ENCODE peak calls at places on chromosomes 6 and 20, in seven cellular contexts. N, K, R, Y, A, P and F are unnamed samples.

GRCh38 chr20:37574199-37574890 is 46.7 kb upstream of the BLCAP start:
- DNase-seq in P (no peak), K (no peak), Y (no peak), N (no peak), R (no peak), A (peak), F (no peak)

GRCh38 chr6:21666200-21666671 is 72.7 kb downstream of the SOX4 start:
- DNase-seq in N (peak), P (no peak), R (peak), Y (no peak), K (peak), A (no peak), F (peak)

GRCh38 chr6:133040025-133040838 is 200.9 kb upstream of the EYA4 start:
- DNase-seq in K (peak), R (no peak), Y (no peak), A (no peak), N (no peak), P (no peak), F (no peak)

GRCh38 chr6:16851758-16852157 is 90.5 kb upstream of the ATXN1 start:
- DNase-seq in P (no peak), N (no peak), Y (no peak), R (no peak), K (peak), A (no peak), F (no peak)

GRCh38 chr6:140542858-140543257 is 1168.4 kb upstream of the CITED2 start:
- DNase-seq in Y (no peak), N (no peak), P (no peak), A (no peak), K (no peak), R (no peak), F (no peak)

GRCh38 chr6:137265574-137265973 is 46.4 kb upstream of the IFNGR1 start:
- DNase-seq in A (no peak), R (no peak), N (no peak), P (no peak), Y (no peak), K (no peak), F (no peak)

GRCh38 chr20:64106981-64107735 is at the start of gene NPBWR2:
- DNase-seq in A (peak), N (no peak), Y (no peak), K (peak), P (no peak), R (peak), F (peak)

GRCh38 chr6:36358235-36358915 is 21.7 kb upstream of the BNIP5 start:
- DNase-seq in N (no peak), Y (no peak), K (no peak), R (no peak), P (no peak), A (no peak), F (no peak)

GRCh38 chr20:31706607-31707257 is 15.9 kb downstream of the BCL2L1 start:
- DNase-seq in P (no peak), A (no peak), R (no peak), N (no peak), K (peak), Y (no peak), F (no peak)
- TF ChIP-seq POLR2A in P (no peak), A (no peak), R (no peak), N (no peak), K (no peak), Y (no peak), F (no peak)

GRCh38 chr20:3811421-3812258 is 8.7 kb upstream of the AP5S1 start:
- DNase-seq in R (peak), P (peak), Y (peak), K (peak), A (peak), N (peak), F (peak)
- TF ChIP-seq POLR2A in R (peak), P (peak), Y (no peak), K (peak), A (peak), N (peak), F (peak)

DNA sequence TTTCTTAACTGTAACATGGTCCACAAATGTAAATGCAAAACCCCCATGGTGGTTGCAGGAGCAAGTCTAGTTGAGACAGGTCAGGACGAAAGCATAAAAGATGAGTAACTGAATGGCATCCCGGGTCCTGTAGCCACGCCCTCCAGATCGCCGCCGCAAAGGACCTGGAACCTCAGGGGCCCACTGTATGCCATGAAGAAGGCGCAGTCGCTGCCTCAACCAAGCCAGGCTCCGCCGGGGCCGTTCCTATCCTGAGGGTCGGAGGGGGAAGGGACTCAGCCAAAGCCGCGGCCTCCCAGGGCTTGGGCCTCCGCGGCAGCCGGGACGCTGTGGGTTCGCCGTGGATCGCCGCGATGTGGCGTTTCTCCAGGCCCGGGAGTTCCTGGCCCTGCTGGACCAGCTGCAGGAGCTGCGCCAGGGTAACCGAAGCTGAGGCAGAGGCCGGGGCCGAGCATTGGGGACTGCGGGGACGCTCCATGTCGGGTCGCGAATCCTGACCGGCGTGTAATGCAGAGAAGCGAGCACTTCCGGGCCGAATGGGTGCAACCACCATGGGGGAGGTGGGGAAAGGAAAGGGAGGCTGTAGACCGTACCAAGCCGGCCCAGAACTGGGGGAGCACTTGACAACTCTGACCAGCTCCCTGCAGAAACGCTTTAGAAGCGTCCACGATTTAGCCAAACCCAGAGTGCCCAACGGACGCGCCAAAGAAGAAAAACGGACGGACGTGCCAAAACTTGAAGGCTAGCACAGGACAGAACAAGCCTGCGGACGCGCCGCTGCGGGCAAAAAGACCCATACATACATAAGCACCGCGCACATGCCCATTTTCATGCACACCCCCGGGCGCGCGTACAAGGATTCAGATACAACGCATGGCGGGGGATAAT is 11.1 kb downstream of the RPL7L1 start:
- DNase-seq in P (peak), K (peak), Y (peak), N (peak), A (peak), R (peak), F (peak)
- TF ChIP-seq POLR2A in P (peak), K (peak), Y (no peak), N (peak), A (peak), R (no peak), F (peak)

DNA sequence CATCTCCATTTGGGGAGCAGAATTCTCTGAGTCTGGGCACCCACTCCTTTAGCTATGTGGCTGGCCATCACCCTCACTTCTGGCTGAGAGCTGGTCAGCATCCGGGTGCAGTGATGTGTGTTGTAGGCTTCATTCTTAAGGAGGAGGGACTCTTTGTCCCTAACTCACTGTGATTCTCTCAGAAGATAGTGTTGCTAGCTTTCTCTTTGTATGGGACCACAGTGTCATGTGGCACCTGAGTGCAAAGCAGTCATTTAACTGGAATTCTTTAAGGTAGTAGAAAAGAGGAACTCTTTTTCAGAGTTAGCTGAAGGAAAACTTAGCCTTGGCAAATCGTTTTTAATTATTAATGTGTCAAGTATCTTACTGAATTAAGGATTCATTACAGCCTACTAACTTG is 165.9 kb downstream of the JARID2 start:
- DNase-seq in N (no peak), Y (no peak), A (no peak), R (no peak), P (no peak), K (no peak), F (no peak)
- TF ChIP-seq POLR2A in N (no peak), Y (no peak), A (no peak), R (no peak), P (no peak), K (no peak), F (no peak)

GRCh38 chr6:7198833-7199800 is 91.4 kb downstream of the RREB1 start:
- DNase-seq in P (no peak), A (no peak), N (no peak), Y (no peak), K (no peak), R (no peak), F (no peak)

GRCh38 chr6:7201444-7201731 is 93.6 kb downstream of the RREB1 start:
- DNase-seq in N (no peak), Y (no peak), A (no peak), K (no peak), P (no peak), R (no peak), F (no peak)

GRCh38 chr6:7197752-7198151 is 90.0 kb downstream of the RREB1 start:
- DNase-seq in K (no peak), Y (no peak), N (no peak), A (no peak), P (no peak), R (no peak), F (no peak)

GRCh38 chr6:7201732-7202541 is 94.2 kb downstream of the RREB1 start:
- DNase-seq in N (no peak), Y (no peak), P (no peak), R (peak), A (peak), K (peak), F (peak)

GRCh38 chr6:7200598-7201443 is 93.1 kb downstream of the RREB1 start:
- DNase-seq in K (no peak), N (no peak), A (no peak), R (no peak), P (no peak), Y (no peak), F (peak)
- TF ChIP-seq POLR2A in K (no peak), N (no peak), A (no peak), R (no peak), P (no peak), Y (no peak), F (no peak)

GRCh38 chr6:34236423-34237315 is at the start of gene HMGA1:
- DNase-seq in N (peak), K (peak), Y (peak), A (peak), R (peak), P (peak), F (peak)
- TF ChIP-seq POLR2A in N (peak), K (peak), Y (no peak), A (peak), R (peak), P (peak), F (peak)

DNA sequence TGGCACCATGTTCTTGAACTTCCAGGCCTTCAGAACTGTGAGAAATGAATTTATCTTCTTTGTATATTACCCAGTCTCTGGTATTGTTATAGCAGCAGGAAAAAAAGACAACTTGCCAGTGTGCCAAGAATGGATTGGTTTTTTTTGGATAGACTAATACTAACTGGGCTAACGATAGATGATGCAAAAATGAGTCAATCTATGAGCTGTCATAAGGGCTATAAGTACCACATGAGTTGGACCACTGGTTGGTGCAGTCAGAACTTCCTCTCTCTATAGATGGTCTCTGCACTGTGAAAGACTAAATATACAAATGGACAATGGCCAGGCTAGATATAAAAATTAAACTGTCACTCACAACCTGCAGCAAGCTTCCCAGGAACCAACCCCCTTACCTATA is 87.6 kb upstream of the COL21A1 start:
- DNase-seq in R (no peak), P (no peak), K (no peak), Y (no peak), N (no peak), A (no peak), F (no peak)
- TF ChIP-seq POLR2A in R (no peak), P (no peak), K (no peak), Y (no peak), N (no peak), A (no peak), F (no peak)

GRCh38 chr6:7910654-7911344 is at the start of gene TXNDC5:
- DNase-seq in K (peak), N (peak), A (peak), R (peak), Y (no peak), P (peak), F (peak)
- TF ChIP-seq POLR2A in K (peak), N (no peak), A (peak), R (no peak), Y (no peak), P (peak), F (no peak)

DNA sequence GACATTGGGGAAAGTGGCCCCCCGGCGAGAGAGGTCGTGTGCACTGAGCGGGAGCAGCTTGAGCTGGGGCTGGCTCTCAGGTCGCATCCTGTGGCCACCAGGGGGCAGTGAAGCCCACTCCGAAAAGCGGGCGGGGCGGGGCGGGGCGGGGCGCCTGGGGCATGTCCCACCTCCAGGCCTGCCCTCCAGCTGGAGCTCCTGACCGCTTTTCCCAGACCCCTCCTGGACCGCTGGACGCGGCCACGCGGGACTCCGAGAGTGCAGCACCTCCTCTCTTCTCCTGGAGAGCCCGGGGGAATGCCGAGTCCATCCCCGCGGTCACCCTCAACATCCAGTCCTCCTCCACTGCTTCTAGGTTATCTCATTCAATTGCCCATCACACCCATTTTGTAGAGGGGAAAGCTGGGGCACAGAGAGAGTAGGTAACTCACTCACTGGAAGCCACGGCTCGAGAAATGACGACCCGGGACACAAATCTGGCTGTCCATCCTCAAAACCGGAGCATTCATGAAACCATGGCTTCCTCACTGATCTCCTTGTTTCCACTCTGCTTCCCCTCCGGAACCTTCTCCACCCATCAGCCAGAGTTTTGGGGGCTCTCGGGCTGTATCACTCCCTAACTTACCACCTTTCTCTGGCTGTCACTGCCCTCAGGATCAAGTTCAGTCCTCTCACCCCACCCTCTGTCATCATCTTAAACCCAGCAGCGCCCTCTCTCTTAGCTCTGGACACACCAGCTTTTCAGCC is 24.1 kb downstream of the COX4I2 start:
- DNase-seq in R (peak), K (peak), N (peak), P (peak), Y (no peak), A (peak), F (peak)
- TF ChIP-seq POLR2A in R (no peak), K (no peak), N (peak), P (peak), Y (no peak), A (no peak), F (peak)

GRCh38 chr6:116695398-116695797 is 14.4 kb downstream of the KPNA5 start:
- DNase-seq in P (no peak), K (no peak), R (no peak), N (no peak), A (no peak), Y (no peak), F (no peak)
- TF ChIP-seq POLR2A in P (no peak), K (no peak), R (no peak), N (no peak), A (no peak), Y (no peak), F (no peak)